ENCODE peak calls at places on chromosomes 5 and 9, in six cellular contexts. J is NCI-H2107, R is RKO, I is ecto neural progenitor cell, G is mesothelial cell of epicardium, W is NAMALWA. A is an unnamed sample.

GRCh38 chr5:43313035-43313853 is at the start of gene HMGCS1:
- DNase-seq in J (peak), R (peak), I (peak), G (peak), W (peak), A (peak)

GRCh38 chr5:58670620-58671019 is 87.7 kb downstream of the RAB3C start:
- DNase-seq in J (no peak), R (no peak), I (no peak), G (no peak), W (no peak), A (no peak)

GRCh38 chr9:131640438-131641181 is 95.3 kb downstream of the PRRT1B start:
- DNase-seq in J (no peak), R (no peak), I (no peak), G (no peak), W (no peak), A (no peak)

GRCh38 chr9:8804618-8805017 is 1005.0 kb upstream of the DMAC1 start:
- DNase-seq in J (no peak), R (no peak), I (no peak), G (no peak), W (no peak), A (no peak)

GRCh38 chr5:134224905-134225779 is 731 bp downstream of the PPP2CA start:
- DNase-seq in J (peak), R (peak), I (peak), G (peak), W (peak), A (no peak)

GRCh38 chr5:132496631-132497487 is 6.3 kb upstream of the IRF1 start:
- DNase-seq in J (no peak), R (peak), I (peak), G (peak), W (peak), A (no peak)

GRCh38 chr5:33257807-33258491 is 182.8 kb upstream of the TARS1 start:
- DNase-seq in J (no peak), R (peak), I (no peak), G (no peak), W (no peak), A (no peak)

GRCh38 chr5:159444441-159445082 is 114.3 kb upstream of the IL12B start:
- DNase-seq in J (no peak), R (peak), I (no peak), G (no peak), W (peak), A (peak)

GRCh38 chr9:77901771-77902170 is 129.8 kb downstream of the GNAQ start:
- DNase-seq in J (no peak), R (no peak), I (no peak), G (no peak), W (no peak), A (no peak)

GRCh38 chr5:28344803-28345433 is 1306.5 kb upstream of the CDH9 start:
- DNase-seq in J (no peak), R (peak), I (no peak), G (no peak), W (peak), A (no peak)

GRCh38 chr9:5557606-5558587 is 47.6 kb downstream of the PDCD1LG2 start:
- DNase-seq in J (no peak), R (no peak), I (no peak), G (no peak), W (no peak), A (no peak)

GRCh38 chr5:138455191-138455930 is 9.9 kb upstream of the EGR1 start:
- DNase-seq in J (no peak), R (no peak), I (no peak), G (no peak), W (no peak), A (no peak)

GRCh38 chr5:134435525-134435924 is 23.8 kb upstream of the CDKN2AIPNL start:
- DNase-seq in J (no peak), R (peak), I (no peak), G (no peak), W (no peak), A (no peak)

GRCh38 chr9:121648172-121648571 is 3.3 kb upstream of the DAB2IP start:
- DNase-seq in J (no peak), R (no peak), I (no peak), G (no peak), W (no peak), A (no peak)

GRCh38 chr5:93035194-93035593 is 545.8 kb downstream of the NR2F1-AS1 start:
- DNase-seq in J (no peak), R (no peak), I (no peak), G (no peak), W (no peak), A (no peak)

GRCh38 chr5:148984333-148984732 is 78.5 kb downstream of the SH3TC2 start:
- DNase-seq in J (no peak), R (peak), I (no peak), G (no peak), W (no peak), A (no peak)

GRCh38 chr9:20228096-20228495 is 394.2 kb downstream of the MLLT3 start:
- DNase-seq in J (no peak), R (no peak), I (no peak), G (no peak), W (no peak), A (no peak)

GRCh38 chr5:150085191-150085912 is 1.0 kb downstream of the CSF1R start:
- DNase-seq in J (no peak), R (no peak), I (no peak), G (peak), W (no peak), A (no peak)

GRCh38 chr9:100285601-100286000 is 67.1 kb downstream of the TEX10 start:
- DNase-seq in J (no peak), R (no peak), I (no peak), G (no peak), W (no peak), A (no peak)

GRCh38 chr9:96484521-96484931 is 34.6 kb downstream of the HABP4 start:
- DNase-seq in J (no peak), R (no peak), I (no peak), G (no peak), W (peak), A (no peak)

GRCh38 chr5:55441954-55442353 is 92.8 kb downstream of the PLPP1 start:
- DNase-seq in J (no peak), R (no peak), I (no peak), G (no peak), W (no peak), A (no peak)

GRCh38 chr9:109880276-109881169 is 100.5 kb downstream of the PALM2AKAP2 start:
- DNase-seq in J (no peak), R (peak), I (peak), G (no peak), W (peak), A (no peak)

GRCh38 chr9:33105939-33106338 is 29.5 kb upstream of the SMU1 start:
- DNase-seq in J (no peak), R (no peak), I (no peak), G (no peak), W (no peak), A (no peak)

GRCh38 chr9:18606831-18607230 is 132.9 kb downstream of the ADAMTSL1 start:
- DNase-seq in J (peak), R (no peak), I (no peak), G (no peak), W (no peak), A (no peak)

GRCh38 chr9:5617749-5618148 is 11.2 kb upstream of the RIC1 start:
- DNase-seq in J (no peak), R (no peak), I (no peak), G (no peak), W (peak), A (no peak)

GRCh38 chr9:122810306-122810946 is 10.5 kb downstream of the OR1K1 start:
- DNase-seq in J (peak), R (peak), I (peak), G (peak), W (peak), A (peak)

GRCh38 chr5:115601709-115602584 is at the start of gene TICAM2:
- DNase-seq in J (no peak), R (no peak), I (peak), G (peak), W (peak), A (no peak)

GRCh38 chr5:148805323-148806290 is 20.8 kb upstream of the ADRB2 start:
- DNase-seq in J (no peak), R (peak), I (no peak), G (no peak), W (no peak), A (no peak)

GRCh38 chr5:40879163-40879942 is 29.9 kb upstream of the C7 start:
- DNase-seq in J (peak), R (peak), I (no peak), G (no peak), W (peak), A (peak)

GRCh38 chr5:34582364-34582763 is 73.8 kb upstream of the RAI14 start:
- DNase-seq in J (no peak), R (no peak), I (no peak), G (no peak), W (no peak), A (no peak)

GRCh38 chr5:65032250-65032649 is 263.5 kb downstream of the CWC27 start:
- DNase-seq in J (no peak), R (peak), I (no peak), G (no peak), W (no peak), A (no peak)

GRCh38 chr5:87541668-87542067 is 128.9 kb upstream of the CCNH start:
- DNase-seq in J (no peak), R (no peak), I (no peak), G (no peak), W (peak), A (no peak)

A was measured in NCI-H2081 treated with DMSO at 0.1 percent for 48 hours.